ENCODE peak calls at places on chromosomes 5 and 9, in nine cellular contexts. One of them, this sample, is unnamed.

GRCh38 chr9:6444108-6444507 is 31.1 kb downstream of the UHRF2 start:
- DNase-seq in GM20000: no peak
- DNase-seq in hepatocyte: no peak
- DNase-seq in body of pancreas: no peak
- DNase-seq in right atrium auricular region: no peak
- DNase-seq in GM06990: no peak
- DNase-seq in neural crest cell: no peak
- DNase-seq in spleen: no peak
- DNase-seq in tibial artery: no peak
- DNase-seq in this sample: no peak

GRCh38 chr5:30849801-30850370 is 343.6 kb upstream of the CDH6 start:
- DNase-seq in GM20000: no peak
- DNase-seq in hepatocyte: no peak
- DNase-seq in body of pancreas: no peak
- DNase-seq in right atrium auricular region: no peak
- DNase-seq in GM06990: no peak
- DNase-seq in neural crest cell: no peak
- DNase-seq in spleen: no peak
- DNase-seq in tibial artery: no peak
- DNase-seq in this sample: no peak

GRCh38 chr5:153799466-153799865 is 239.2 kb downstream of the FAM114A2 start:
- DNase-seq in GM20000: no peak
- DNase-seq in hepatocyte: no peak
- DNase-seq in body of pancreas: no peak
- DNase-seq in right atrium auricular region: no peak
- DNase-seq in GM06990: no peak
- DNase-seq in neural crest cell: no peak
- DNase-seq in spleen: no peak
- DNase-seq in tibial artery: no peak
- DNase-seq in this sample: no peak

GRCh38 chr5:80041536-80041935 is 6.4 kb downstream of the THBS4 start:
- DNase-seq in GM20000: no peak
- DNase-seq in hepatocyte: no peak
- DNase-seq in body of pancreas: no peak
- DNase-seq in right atrium auricular region: no peak
- DNase-seq in GM06990: no peak
- DNase-seq in neural crest cell: no peak
- DNase-seq in spleen: no peak
- DNase-seq in tibial artery: no peak
- DNase-seq in this sample: no peak

GRCh38 chr5:64869419-64869818 is 100.7 kb downstream of the CWC27 start:
- DNase-seq in GM20000: no peak
- DNase-seq in hepatocyte: no peak
- DNase-seq in body of pancreas: no peak
- DNase-seq in right atrium auricular region: no peak
- DNase-seq in GM06990: no peak
- DNase-seq in neural crest cell: no peak
- DNase-seq in spleen: no peak
- DNase-seq in tibial artery: no peak
- DNase-seq in this sample: no peak

GRCh38 chr5:6726006-6726405 is 12.8 kb downstream of the TENT4A start:
- DNase-seq in GM20000: no peak
- DNase-seq in hepatocyte: no peak
- DNase-seq in body of pancreas: no peak
- DNase-seq in right atrium auricular region: no peak
- DNase-seq in GM06990: no peak
- DNase-seq in neural crest cell: no peak
- DNase-seq in spleen: no peak
- DNase-seq in tibial artery: no peak
- DNase-seq in this sample: no peak

GRCh38 chr9:137305060-137305787 is 3.2 kb upstream of the NRARP start:
- DNase-seq in GM20000: peak; percentile 75
- DNase-seq in hepatocyte: peak; percentile 33
- DNase-seq in body of pancreas: peak; percentile 95
- DNase-seq in right atrium auricular region: no peak
- DNase-seq in GM06990: peak; percentile 76
- DNase-seq in neural crest cell: no peak
- DNase-seq in spleen: peak; percentile 89
- DNase-seq in tibial artery: no peak
- DNase-seq in this sample: peak; percentile 78

GRCh38 chr5:142720561-142721275 is 34.8 kb upstream of the FGF1 start:
- DNase-seq in GM20000: no peak
- DNase-seq in hepatocyte: peak; percentile 47
- DNase-seq in body of pancreas: peak; percentile 88
- DNase-seq in right atrium auricular region: no peak
- DNase-seq in GM06990: no peak
- DNase-seq in neural crest cell: no peak
- DNase-seq in spleen: no peak
- DNase-seq in tibial artery: no peak
- DNase-seq in this sample: no peak

GRCh38 chr9:68817079-68817875 is 112.2 kb downstream of the PIP5K1B start:
- DNase-seq in GM20000: no peak
- DNase-seq in hepatocyte: peak; percentile 17
- DNase-seq in body of pancreas: no peak
- DNase-seq in right atrium auricular region: no peak
- DNase-seq in GM06990: no peak
- DNase-seq in neural crest cell: no peak
- DNase-seq in spleen: no peak
- DNase-seq in tibial artery: no peak
- DNase-seq in this sample: no peak

GRCh38 chr9:120210301-120210700 is 369.7 kb downstream of the CDK5RAP2 start:
- DNase-seq in GM20000: no peak
- DNase-seq in hepatocyte: no peak
- DNase-seq in body of pancreas: no peak
- DNase-seq in right atrium auricular region: no peak
- DNase-seq in GM06990: no peak
- DNase-seq in neural crest cell: no peak
- DNase-seq in spleen: no peak
- DNase-seq in tibial artery: no peak
- DNase-seq in this sample: no peak

GRCh38 chr5:50856720-50857119 is 190.3 kb downstream of the PARP8 start:
- DNase-seq in GM20000: peak; percentile 34
- DNase-seq in hepatocyte: no peak
- DNase-seq in body of pancreas: no peak
- DNase-seq in right atrium auricular region: no peak
- DNase-seq in GM06990: peak; percentile 13
- DNase-seq in neural crest cell: no peak
- DNase-seq in spleen: no peak
- DNase-seq in tibial artery: no peak
- DNase-seq in this sample: no peak

GRCh38 chr5:144028644-144029043 is 141.8 kb downstream of the YIPF5 start:
- DNase-seq in GM20000: no peak
- DNase-seq in hepatocyte: peak; percentile 51
- DNase-seq in body of pancreas: no peak
- DNase-seq in right atrium auricular region: no peak
- DNase-seq in GM06990: no peak
- DNase-seq in neural crest cell: no peak
- DNase-seq in spleen: no peak
- DNase-seq in tibial artery: no peak
- DNase-seq in this sample: no peak

GRCh38 chr5:123209163-123210013 is 120.3 kb downstream of the PRDM6 start:
- DNase-seq in GM20000: no peak
- DNase-seq in hepatocyte: peak; percentile 71
- DNase-seq in body of pancreas: no peak
- DNase-seq in right atrium auricular region: no peak
- DNase-seq in GM06990: no peak
- DNase-seq in neural crest cell: no peak
- DNase-seq in spleen: no peak
- DNase-seq in tibial artery: no peak
- DNase-seq in this sample: no peak

GRCh38 chr5:149456597-149457392 is 77.7 kb upstream of the IL17B start:
- DNase-seq in GM20000: no peak
- DNase-seq in hepatocyte: peak; percentile 77
- DNase-seq in body of pancreas: no peak
- DNase-seq in right atrium auricular region: no peak
- DNase-seq in GM06990: no peak
- DNase-seq in neural crest cell: no peak
- DNase-seq in spleen: no peak
- DNase-seq in tibial artery: no peak
- DNase-seq in this sample: no peak

GRCh38 chr5:81838307-81838906 is 87.5 kb upstream of the SSBP2 start:
- DNase-seq in GM20000: no peak
- DNase-seq in hepatocyte: peak; percentile 51
- DNase-seq in body of pancreas: peak; percentile 42
- DNase-seq in right atrium auricular region: no peak
- DNase-seq in GM06990: no peak
- DNase-seq in neural crest cell: no peak
- DNase-seq in spleen: no peak
- DNase-seq in tibial artery: no peak
- DNase-seq in this sample: no peak

GRCh38 chr9:16828335-16829281 is 41.9 kb downstream of the BNC2 start:
- DNase-seq in GM20000: no peak
- DNase-seq in hepatocyte: peak; percentile 67
- DNase-seq in body of pancreas: peak; percentile 52
- DNase-seq in right atrium auricular region: no peak
- DNase-seq in GM06990: no peak
- DNase-seq in neural crest cell: peak; percentile 46
- DNase-seq in spleen: no peak
- DNase-seq in tibial artery: peak; percentile 29
- DNase-seq in this sample: peak; percentile 27

GRCh38 chr9:83714316-83714715 is 6.6 kb upstream of the UBQLN1 start:
- DNase-seq in GM20000: no peak
- DNase-seq in hepatocyte: no peak
- DNase-seq in body of pancreas: no peak
- DNase-seq in right atrium auricular region: no peak
- DNase-seq in GM06990: no peak
- DNase-seq in neural crest cell: no peak
- DNase-seq in spleen: no peak
- DNase-seq in tibial artery: no peak
- DNase-seq in this sample: no peak
- TF ChIP-seq CTCF in GM20000: no peak
- TF ChIP-seq CTCF in hepatocyte: no peak
- TF ChIP-seq CTCF in body of pancreas: no peak
- TF ChIP-seq CTCF in right atrium auricular region: no peak
- TF ChIP-seq CTCF in GM06990: peak; percentile 43
- TF ChIP-seq CTCF in neural crest cell: peak; percentile 38
- TF ChIP-seq CTCF in spleen: peak; percentile 22
- TF ChIP-seq CTCF in tibial artery: peak; percentile 29
- TF ChIP-seq CTCF in this sample: peak; percentile 47

GRCh38 chr9:133459476-133460404 is at the start of gene CACFD1:
- DNase-seq in GM20000: peak; percentile 99
- DNase-seq in hepatocyte: peak; percentile 99
- DNase-seq in body of pancreas: peak; percentile 99
- DNase-seq in right atrium auricular region: peak; percentile 96
- DNase-seq in GM06990: peak; percentile 95
- DNase-seq in neural crest cell: peak; percentile 92
- DNase-seq in spleen: peak; percentile 99
- DNase-seq in tibial artery: peak; percentile 96
- DNase-seq in this sample: peak; percentile 95

GRCh38 chr9:133457233-133457632 is 2.5 kb upstream of the CACFD1 start:
- DNase-seq in GM20000: no peak
- DNase-seq in hepatocyte: no peak
- DNase-seq in body of pancreas: no peak
- DNase-seq in right atrium auricular region: no peak
- DNase-seq in GM06990: no peak
- DNase-seq in neural crest cell: no peak
- DNase-seq in spleen: no peak
- DNase-seq in tibial artery: no peak
- DNase-seq in this sample: no peak

GRCh38 chr9:133457748-133458147 is 2.0 kb upstream of the CACFD1 start:
- DNase-seq in GM20000: no peak
- DNase-seq in hepatocyte: no peak
- DNase-seq in body of pancreas: no peak
- DNase-seq in right atrium auricular region: no peak
- DNase-seq in GM06990: no peak
- DNase-seq in neural crest cell: no peak
- DNase-seq in spleen: no peak
- DNase-seq in tibial artery: no peak
- DNase-seq in this sample: no peak

GRCh38 chr9:133460405-133461175 is 812 bp downstream of the CACFD1 start:
- DNase-seq in GM20000: peak; percentile 78
- DNase-seq in hepatocyte: peak; percentile 91
- DNase-seq in body of pancreas: peak; percentile 89
- DNase-seq in right atrium auricular region: peak; percentile 63
- DNase-seq in GM06990: no peak
- DNase-seq in neural crest cell: no peak
- DNase-seq in spleen: no peak
- DNase-seq in tibial artery: peak; percentile 40
- DNase-seq in this sample: peak; percentile 58

DNA sequence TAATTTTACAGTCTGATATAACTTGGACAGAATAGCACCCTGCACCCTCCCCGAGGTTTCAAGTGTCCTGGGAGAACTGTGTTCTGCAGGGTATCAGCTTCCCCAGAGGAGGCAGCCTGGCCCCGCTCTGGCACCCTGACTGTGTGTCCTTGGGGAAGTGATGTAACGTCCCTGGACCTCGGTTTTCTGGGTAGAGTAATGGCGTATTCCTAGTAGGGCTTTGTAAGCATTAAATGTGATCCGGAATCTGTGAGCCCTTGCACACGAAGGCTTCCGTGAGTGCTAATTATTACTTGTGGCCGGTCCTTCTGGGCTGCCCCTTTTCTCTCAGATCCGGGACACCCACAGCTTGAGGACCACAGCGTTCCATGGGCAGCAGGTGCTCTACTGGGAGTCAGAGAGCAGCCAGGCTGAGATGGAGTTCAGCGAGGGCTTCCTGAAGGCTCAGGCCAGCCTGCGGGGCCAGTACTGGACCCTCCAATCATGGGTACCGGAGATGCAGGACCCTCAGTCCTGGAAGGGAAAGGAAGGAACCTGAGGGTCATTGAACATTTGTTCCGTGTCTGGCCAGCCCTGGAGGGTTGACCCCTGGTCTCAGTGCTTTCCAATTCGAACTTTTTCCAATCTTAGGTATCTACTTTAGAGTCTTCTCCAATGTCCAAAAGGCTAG is 1.0 kb upstream of the CACFD1 start:
- DNase-seq in GM20000: no peak
- DNase-seq in hepatocyte: no peak
- DNase-seq in body of pancreas: no peak
- DNase-seq in right atrium auricular region: no peak
- DNase-seq in GM06990: no peak
- DNase-seq in neural crest cell: no peak
- DNase-seq in spleen: peak; percentile 75
- DNase-seq in tibial artery: no peak
- DNase-seq in this sample: no peak
- TF ChIP-seq CTCF in GM20000: no peak
- TF ChIP-seq CTCF in hepatocyte: no peak
- TF ChIP-seq CTCF in body of pancreas: no peak
- TF ChIP-seq CTCF in right atrium auricular region: no peak
- TF ChIP-seq CTCF in GM06990: no peak
- TF ChIP-seq CTCF in neural crest cell: no peak
- TF ChIP-seq CTCF in spleen: no peak
- TF ChIP-seq CTCF in tibial artery: no peak
- TF ChIP-seq CTCF in this sample: no peak

GRCh38 chr9:127396808-127397721 is at the start of gene SLC2A8:
- DNase-seq in GM20000: peak; percentile 98
- DNase-seq in hepatocyte: peak; percentile 100
- DNase-seq in body of pancreas: peak; percentile 99
- DNase-seq in right atrium auricular region: peak; percentile 99
- DNase-seq in GM06990: peak; percentile 98
- DNase-seq in neural crest cell: peak; percentile 96
- DNase-seq in spleen: peak; percentile 98
- DNase-seq in tibial artery: peak; percentile 98
- DNase-seq in this sample: peak; percentile 97
- TF ChIP-seq CTCF in GM20000: no peak
- TF ChIP-seq CTCF in hepatocyte: no peak
- TF ChIP-seq CTCF in body of pancreas: no peak
- TF ChIP-seq CTCF in right atrium auricular region: no peak
- TF ChIP-seq CTCF in GM06990: no peak
- TF ChIP-seq CTCF in neural crest cell: peak; percentile 52
- TF ChIP-seq CTCF in spleen: peak; percentile 51
- TF ChIP-seq CTCF in tibial artery: peak; percentile 29
- TF ChIP-seq CTCF in this sample: no peak

GRCh38 chr5:136018814-136019777 is 9.7 kb upstream of the TGFBI start:
- DNase-seq in GM20000: no peak
- DNase-seq in hepatocyte: peak; percentile 82
- DNase-seq in body of pancreas: no peak
- DNase-seq in right atrium auricular region: no peak
- DNase-seq in GM06990: no peak
- DNase-seq in neural crest cell: no peak
- DNase-seq in spleen: no peak
- DNase-seq in tibial artery: peak; percentile 78
- DNase-seq in this sample: no peak
- TF ChIP-seq CTCF in GM20000: no peak
- TF ChIP-seq CTCF in hepatocyte: peak; percentile 30
- TF ChIP-seq CTCF in body of pancreas: no peak
- TF ChIP-seq CTCF in right atrium auricular region: no peak
- TF ChIP-seq CTCF in GM06990: no peak
- TF ChIP-seq CTCF in neural crest cell: no peak
- TF ChIP-seq CTCF in spleen: no peak
- TF ChIP-seq CTCF in tibial artery: peak; percentile 35
- TF ChIP-seq CTCF in this sample: no peak